ENCODE peak calls at places on chromosomes 5 and 9, in nine cellular contexts. J is CD4-positive, alpha-beta memory T cell; M is coronary artery; V is H1; S is CD8-positive, alpha-beta T cell; P is CD4-positive, CD25-positive, alpha-beta regulatory T cell; E is PC-9; L is A549; W is body of pancreas. T is an unnamed sample.
A peak's percentile ranks its signal among the peaks of the same experiment; 100 is the strongest.

GRCh38 chr9:129415031-129415953 is 205.6 kb downstream of the C9orf50 start:
- DNase-seq in J (no peak), M (no peak), V (no peak), S (no peak), P (no peak), E (no peak), L (peak; percentile 35), W (no peak), T (no peak)

GRCh38 chr5:169742773-169743296 is 105.8 kb downstream of the DOCK2 start:
- DNase-seq in J (no peak), M (no peak), V (no peak), S (no peak), P (no peak), E (peak; percentile 50), L (no peak), W (no peak), T (no peak)

GRCh38 chr5:95759005-95759404 is 27.9 kb downstream of the RHOBTB3 start:
- DNase-seq in J (no peak), M (no peak), V (no peak), S (no peak), P (no peak), E (no peak), L (peak; percentile 46), W (peak; percentile 36), T (no peak)

GRCh38 chr5:68898961-68899471 is 194.8 kb upstream of the SLC30A5 start:
- DNase-seq in J (no peak), M (no peak), V (no peak), S (no peak), P (no peak), E (peak; percentile 45), L (no peak), W (peak; percentile 11), T (no peak)

GRCh38 chr9:123929177-123929869 is 603 bp downstream of the DENND1A start:
- DNase-seq in J (no peak), M (peak; percentile 75), V (peak; percentile 66), S (no peak), P (peak; percentile 29), E (peak; percentile 17), L (no peak), W (peak; percentile 21), T (no peak)

GRCh38 chr5:167561796-167562195 is 729.6 kb upstream of the WWC1 start:
- DNase-seq in J (no peak), M (no peak), V (no peak), S (no peak), P (no peak), E (no peak), L (no peak), W (no peak), T (no peak)

GRCh38 chr5:159682623-159683022 is 233.7 kb upstream of the ADRA1B start:
- DNase-seq in J (no peak), M (no peak), V (no peak), S (no peak), P (no peak), E (no peak), L (peak; percentile 12), W (no peak), T (no peak)

GRCh38 chr9:96413312-96414221 is 4.6 kb downstream of the ZNF367 start:
- DNase-seq in J (peak; percentile 16), M (no peak), V (no peak), S (no peak), P (peak; percentile 35), E (no peak), L (no peak), W (no peak), T (no peak)

GRCh38 chr5:124395899-124396298 is 350.5 kb downstream of the ZNF608 start:
- DNase-seq in J (no peak), M (no peak), V (no peak), S (no peak), P (no peak), E (no peak), L (no peak), W (no peak), T (no peak)

GRCh38 chr5:150328458-150328857 is 25.8 kb upstream of the ARSI start:
- DNase-seq in J (no peak), M (no peak), V (no peak), S (no peak), P (no peak), E (no peak), L (no peak), W (no peak), T (no peak)

GRCh38 chr5:160507181-160507811 is 85.6 kb downstream of the PTTG1 start:
- DNase-seq in J (no peak), M (no peak), V (no peak), S (no peak), P (no peak), E (no peak), L (no peak), W (no peak), T (no peak)

GRCh38 chr5:66306105-66306843 is 162.2 kb downstream of the SREK1 start:
- DNase-seq in J (peak; percentile 18), M (no peak), V (peak; percentile 57), S (no peak), P (peak; percentile 38), E (peak; percentile 40), L (peak; percentile 66), W (peak; percentile 63), T (no peak)

GRCh38 chr9:124450241-124450924 is at the start of gene ADGRD2:
- DNase-seq in J (no peak), M (peak; percentile 36), V (peak; percentile 96), S (no peak), P (no peak), E (no peak), L (no peak), W (peak; percentile 48), T (no peak)

GRCh38 chr5:113296681-113297080 is 138.1 kb downstream of the TSSK1B start:
- DNase-seq in J (no peak), M (no peak), V (no peak), S (no peak), P (no peak), E (no peak), L (no peak), W (no peak), T (no peak)

GRCh38 chr5:10701567-10702039 is 59.4 kb downstream of the DAP start:
- DNase-seq in J (no peak), M (no peak), V (peak; percentile 73), S (no peak), P (peak; percentile 42), E (peak; percentile 44), L (peak; percentile 41), W (no peak), T (no peak)

GRCh38 chr5:38797838-38798237 is 48.0 kb upstream of the OSMR start:
- DNase-seq in J (no peak), M (no peak), V (no peak), S (no peak), P (no peak), E (no peak), L (no peak), W (no peak), T (no peak)
- H3K4me3 ChIP-seq in J (no peak overlapping the region), M (no peak overlapping the region), V (no peak overlapping the region), S (no peak overlapping the region), P (no peak overlapping the region), E (no peak overlapping the region), L (no peak overlapping the region), W (no peak overlapping the region), T (no peak overlapping the region)

GRCh38 chr5:96934695-96935555 is 955 bp upstream of the LNPEP start:
- DNase-seq in J (peak; percentile 98), M (peak; percentile 94), V (peak; percentile 92), S (peak; percentile 88), P (peak; percentile 99), E (peak; percentile 97), L (peak; percentile 96), W (peak; percentile 94), T (peak; percentile 92)

GRCh38 chr5:96932026-96932425 is 3.9 kb upstream of the LNPEP start:
- DNase-seq in J (no peak), M (no peak), V (no peak), S (no peak), P (no peak), E (no peak), L (no peak), W (no peak), T (no peak)

GRCh38 chr5:96934291-96934694 is 1.6 kb upstream of the LNPEP start:
- DNase-seq in J (no peak), M (no peak), V (no peak), S (no peak), P (no peak), E (no peak), L (peak; percentile 49), W (peak; percentile 15), T (peak; percentile 11)

GRCh38 chr5:96935556-96936430 is at the start of gene LNPEP:
- DNase-seq in J (peak; percentile 95), M (peak; percentile 99), V (peak; percentile 95), S (peak; percentile 86), P (peak; percentile 98), E (peak; percentile 98), L (peak; percentile 98), W (peak; percentile 97), T (peak; percentile 92)

DNA sequence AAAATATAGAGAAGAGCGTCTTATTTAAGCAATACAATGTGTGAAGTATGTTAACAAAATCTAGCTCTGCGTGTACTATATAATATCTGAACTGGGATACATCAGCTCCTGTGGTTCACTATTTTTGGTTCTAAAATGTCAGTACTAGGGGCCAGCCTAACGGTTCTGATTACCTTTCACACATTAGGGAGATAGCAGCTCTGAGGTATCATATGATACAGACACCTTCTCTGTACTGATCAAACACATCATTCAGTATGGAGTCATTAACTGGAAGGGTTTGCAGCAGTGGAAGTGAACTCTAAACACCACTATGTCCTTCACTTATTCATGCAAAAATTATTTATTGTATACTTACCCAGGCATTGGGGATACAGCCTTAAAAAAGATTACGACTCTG is 2.1 kb upstream of the LNPEP start:
- DNase-seq in J (no peak), M (no peak), V (no peak), S (no peak), P (no peak), E (no peak), L (no peak), W (no peak), T (no peak)
- H3K4me3 ChIP-seq in J (peak overlapping the region; percentile 36), M (peak overlapping the region; percentile 98), V (no peak overlapping the region), S (peak overlapping the region; percentile 96), P (peak overlapping the region; percentile 98), E (peak overlapping the region; percentile 94), L (peak overlapping the region; percentile 94), W (no peak overlapping the region), T (peak overlapping the region; percentile 92)

DNA sequence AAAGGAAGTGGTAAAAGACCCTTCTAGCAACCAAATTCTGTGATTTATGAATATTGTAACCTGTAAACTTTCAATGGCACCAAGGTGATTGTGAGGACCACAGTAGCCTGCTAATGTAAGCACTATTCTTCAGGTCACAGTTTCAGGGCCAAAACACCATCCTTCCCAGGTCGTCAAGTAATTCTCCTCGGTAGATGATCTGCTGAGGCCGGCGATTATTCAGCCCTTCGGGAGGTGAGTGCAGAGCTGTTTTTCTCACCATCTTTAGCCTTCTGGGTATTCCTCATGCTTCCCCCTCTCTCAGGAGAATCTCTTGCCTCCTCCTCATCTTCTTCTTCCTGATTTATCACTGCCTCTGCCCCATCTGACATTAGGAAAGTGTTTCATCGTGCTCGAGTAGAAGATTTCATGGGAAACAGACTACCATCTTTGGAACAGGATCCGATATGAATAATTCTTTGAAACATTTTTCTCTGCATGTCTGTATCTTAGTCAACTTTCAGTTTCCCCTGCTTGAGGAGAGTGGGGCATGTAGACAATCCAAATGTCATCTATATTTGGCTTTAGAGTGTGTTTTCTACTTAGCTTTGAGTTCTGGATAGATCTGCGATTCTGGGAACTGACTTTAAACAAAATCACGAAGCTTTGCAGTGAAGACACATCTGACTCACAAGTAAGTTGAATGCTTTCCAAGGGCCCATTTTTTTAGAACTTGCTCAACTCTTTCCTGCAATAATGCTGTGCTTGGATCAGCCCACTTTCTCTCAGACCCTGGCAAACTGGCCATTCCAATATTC is 173.9 kb downstream of the AOPEP start:
- DNase-seq in J (no peak), M (no peak), V (peak; percentile 28), S (no peak), P (peak; percentile 68), E (no peak), L (peak; percentile 83), W (no peak), T (no peak)
- H3K4me3 ChIP-seq in J (no peak overlapping the region), M (peak overlapping the region; percentile 38), V (no peak overlapping the region), S (no peak overlapping the region), P (no peak overlapping the region), E (no peak overlapping the region), L (peak overlapping the region; percentile 24), W (no peak overlapping the region), T (no peak overlapping the region)

GRCh38 chr5:81853005-81853357 is 102.1 kb upstream of the SSBP2 start:
- DNase-seq in J (peak; percentile 1), M (no peak), V (no peak), S (no peak), P (no peak), E (no peak), L (no peak), W (no peak), T (no peak)
- H3K4me3 ChIP-seq in J (peak overlapping the region; percentile 10), M (peak overlapping the region; percentile 77), V (peak overlapping the region; percentile 65), S (peak overlapping the region; percentile 38), P (peak overlapping the region; percentile 56), E (peak overlapping the region; percentile 62), L (no peak overlapping the region), W (no peak overlapping the region), T (no peak overlapping the region)